ENCODE peak calls at places on chromosomes 16 and 17, in six cellular contexts. One of them, this sample, is unnamed.

GRCh38 chr17:61528171-61528570 is 62.8 kb downstream of the NACA2 start:
- DNase-seq in GM12865: no peak
- DNase-seq in mucosa of descending colon: no peak
- DNase-seq in small intestine: no peak
- DNase-seq in neuronal stem cell: no peak
- DNase-seq in naive thymus-derived CD4-positive, alpha-beta T cell: no peak
- DNase-seq in this sample: no peak

GRCh38 chr16:78902291-78902690 is 698.2 kb downstream of the MAF start:
- DNase-seq in small intestine: no peak
- DNase-seq in naive thymus-derived CD4-positive, alpha-beta T cell: no peak
- DNase-seq in GM12865: no peak
- DNase-seq in neuronal stem cell: no peak
- DNase-seq in mucosa of descending colon: no peak
- DNase-seq in this sample: no peak

GRCh38 chr16:10619271-10619849 is 39.0 kb upstream of the EMP2 start:
- DNase-seq in naive thymus-derived CD4-positive, alpha-beta T cell: no peak
- DNase-seq in neuronal stem cell: no peak
- DNase-seq in GM12865: no peak
- DNase-seq in mucosa of descending colon: peak; percentile 89
- DNase-seq in small intestine: peak; percentile 86
- DNase-seq in this sample: no peak

GRCh38 chr16:75703341-75703740 is 2.1 kb upstream of the DUXB start:
- DNase-seq in mucosa of descending colon: no peak
- DNase-seq in small intestine: no peak
- DNase-seq in neuronal stem cell: no peak
- DNase-seq in naive thymus-derived CD4-positive, alpha-beta T cell: no peak
- DNase-seq in GM12865: no peak
- DNase-seq in this sample: no peak

GRCh38 chr17:39965017-39965699 is 2.4 kb downstream of the GSDMA start:
- DNase-seq in mucosa of descending colon: no peak
- DNase-seq in small intestine: no peak
- DNase-seq in naive thymus-derived CD4-positive, alpha-beta T cell: no peak
- DNase-seq in neuronal stem cell: no peak
- DNase-seq in GM12865: no peak
- DNase-seq in this sample: no peak

GRCh38 chr17:17781591-17782424 is 55.0 kb downstream of the SREBF1 start:
- DNase-seq in GM12865: no peak
- DNase-seq in neuronal stem cell: peak; percentile 47
- DNase-seq in naive thymus-derived CD4-positive, alpha-beta T cell: no peak
- DNase-seq in mucosa of descending colon: no peak
- DNase-seq in small intestine: peak; percentile 20
- DNase-seq in this sample: no peak

GRCh38 chr17:55641559-55642160 is 81.0 kb downstream of the TMEM100 start:
- DNase-seq in small intestine: peak; percentile 35
- DNase-seq in mucosa of descending colon: no peak
- DNase-seq in neuronal stem cell: no peak
- DNase-seq in naive thymus-derived CD4-positive, alpha-beta T cell: peak; percentile 18
- DNase-seq in GM12865: peak; percentile 78
- DNase-seq in this sample: peak; percentile 39

GRCh38 chr16:1310832-1311200 is 1.4 kb downstream of the UBE2I start:
- DNase-seq in small intestine: no peak
- DNase-seq in mucosa of descending colon: no peak
- DNase-seq in GM12865: peak; percentile 54
- DNase-seq in naive thymus-derived CD4-positive, alpha-beta T cell: peak; percentile 41
- DNase-seq in neuronal stem cell: no peak
- DNase-seq in this sample: peak; percentile 26

GRCh38 chr16:35795361-35796029 is 2336.1 kb downstream of the TP53TG3F start:
- DNase-seq in small intestine: no peak
- DNase-seq in mucosa of descending colon: no peak
- DNase-seq in naive thymus-derived CD4-positive, alpha-beta T cell: no peak
- DNase-seq in GM12865: no peak
- DNase-seq in neuronal stem cell: no peak
- DNase-seq in this sample: no peak

GRCh38 chr17:82302498-82302963 is 14.9 kb downstream of the CD7 start:
- DNase-seq in small intestine: no peak
- DNase-seq in neuronal stem cell: no peak
- DNase-seq in naive thymus-derived CD4-positive, alpha-beta T cell: no peak
- DNase-seq in GM12865: no peak
- DNase-seq in mucosa of descending colon: no peak
- DNase-seq in this sample: no peak

GRCh38 chr17:75454193-75454592 is 2.2 kb upstream of the TMEM94 start:
- DNase-seq in mucosa of descending colon: no peak
- DNase-seq in small intestine: no peak
- DNase-seq in GM12865: peak; percentile 76
- DNase-seq in neuronal stem cell: no peak
- DNase-seq in naive thymus-derived CD4-positive, alpha-beta T cell: no peak
- DNase-seq in this sample: no peak

GRCh38 chr16:89325861-89326471 is 108.5 kb downstream of the ZNF778 start:
- DNase-seq in neuronal stem cell: no peak
- DNase-seq in naive thymus-derived CD4-positive, alpha-beta T cell: no peak
- DNase-seq in GM12865: peak; percentile 66
- DNase-seq in mucosa of descending colon: peak; percentile 50
- DNase-seq in small intestine: peak; percentile 77
- DNase-seq in this sample: no peak

GRCh38 chr17:40452921-40453378 is 9.7 kb downstream of the IGFBP4 start:
- DNase-seq in small intestine: peak; percentile 85
- DNase-seq in neuronal stem cell: no peak
- DNase-seq in naive thymus-derived CD4-positive, alpha-beta T cell: no peak
- DNase-seq in mucosa of descending colon: no peak
- DNase-seq in GM12865: no peak
- DNase-seq in this sample: no peak

GRCh38 chr16:53884748-53885147 is 180.8 kb downstream of the FTO start:
- DNase-seq in small intestine: no peak
- DNase-seq in GM12865: no peak
- DNase-seq in neuronal stem cell: no peak
- DNase-seq in mucosa of descending colon: no peak
- DNase-seq in naive thymus-derived CD4-positive, alpha-beta T cell: no peak
- DNase-seq in this sample: no peak

GRCh38 chr17:21375757-21376584 is at the start of gene KCNJ12:
- DNase-seq in mucosa of descending colon: no peak
- DNase-seq in naive thymus-derived CD4-positive, alpha-beta T cell: no peak
- DNase-seq in GM12865: no peak
- DNase-seq in small intestine: no peak
- DNase-seq in neuronal stem cell: no peak
- DNase-seq in this sample: no peak

GRCh38 chr16:69465083-69465721 is 40.8 kb downstream of the CYB5B start:
- DNase-seq in neuronal stem cell: no peak
- DNase-seq in mucosa of descending colon: no peak
- DNase-seq in GM12865: peak; percentile 52
- DNase-seq in small intestine: peak; percentile 29
- DNase-seq in naive thymus-derived CD4-positive, alpha-beta T cell: peak; percentile 8
- DNase-seq in this sample: no peak

GRCh38 chr16:80039777-80040176 is 439.2 kb upstream of the MAF start:
- DNase-seq in naive thymus-derived CD4-positive, alpha-beta T cell: no peak
- DNase-seq in neuronal stem cell: no peak
- DNase-seq in mucosa of descending colon: no peak
- DNase-seq in small intestine: no peak
- DNase-seq in GM12865: no peak
- DNase-seq in this sample: no peak

GRCh38 chr16:20192801-20193200 is 119.1 kb upstream of the GPR139 start:
- DNase-seq in neuronal stem cell: no peak
- DNase-seq in mucosa of descending colon: no peak
- DNase-seq in GM12865: no peak
- DNase-seq in small intestine: no peak
- DNase-seq in naive thymus-derived CD4-positive, alpha-beta T cell: no peak
- DNase-seq in this sample: no peak

GRCh38 chr16:67459858-67460144 is 21.2 kb downstream of the ATP6V0D1 start:
- DNase-seq in naive thymus-derived CD4-positive, alpha-beta T cell: no peak
- DNase-seq in mucosa of descending colon: no peak
- DNase-seq in GM12865: no peak
- DNase-seq in neuronal stem cell: no peak
- DNase-seq in small intestine: no peak
- DNase-seq in this sample: no peak

GRCh38 chr16:49127103-49127502 is 154.5 kb downstream of the CBLN1 start:
- DNase-seq in neuronal stem cell: peak; percentile 46
- DNase-seq in GM12865: peak; percentile 15
- DNase-seq in naive thymus-derived CD4-positive, alpha-beta T cell: no peak
- DNase-seq in mucosa of descending colon: no peak
- DNase-seq in small intestine: no peak
- DNase-seq in this sample: peak; percentile 37

GRCh38 chr16:50985733-50986132 is 165.3 kb downstream of the SALL1 start:
- DNase-seq in GM12865: no peak
- DNase-seq in neuronal stem cell: no peak
- DNase-seq in small intestine: no peak
- DNase-seq in mucosa of descending colon: no peak
- DNase-seq in naive thymus-derived CD4-positive, alpha-beta T cell: no peak
- DNase-seq in this sample: no peak

GRCh38 chr16:52976539-52977167 is 76.0 kb downstream of the CHD9NB start:
- DNase-seq in GM12865: peak; percentile 44
- DNase-seq in naive thymus-derived CD4-positive, alpha-beta T cell: no peak
- DNase-seq in small intestine: peak; percentile 31
- DNase-seq in neuronal stem cell: no peak
- DNase-seq in mucosa of descending colon: no peak
- DNase-seq in this sample: peak; percentile 36

GRCh38 chr16:50458694-50459271 is 89.4 kb upstream of the NKD1 start:
- DNase-seq in GM12865: no peak
- DNase-seq in naive thymus-derived CD4-positive, alpha-beta T cell: no peak
- DNase-seq in neuronal stem cell: no peak
- DNase-seq in mucosa of descending colon: no peak
- DNase-seq in small intestine: no peak
- DNase-seq in this sample: no peak

GRCh38 chr16:84190731-84191388 is at the start of gene ADAD2:
- DNase-seq in naive thymus-derived CD4-positive, alpha-beta T cell: no peak
- DNase-seq in neuronal stem cell: no peak
- DNase-seq in GM12865: no peak
- DNase-seq in mucosa of descending colon: no peak
- DNase-seq in small intestine: no peak
- DNase-seq in this sample: no peak

GRCh38 chr17:47839071-47839470 is 2.0 kb downstream of the SCRN2 start:
- DNase-seq in mucosa of descending colon: no peak
- DNase-seq in GM12865: no peak
- DNase-seq in naive thymus-derived CD4-positive, alpha-beta T cell: no peak
- DNase-seq in small intestine: no peak
- DNase-seq in neuronal stem cell: no peak
- DNase-seq in this sample: no peak

GRCh38 chr16:11391576-11391975 is 46.3 kb downstream of the RMI2 start:
- DNase-seq in mucosa of descending colon: no peak
- DNase-seq in GM12865: no peak
- DNase-seq in small intestine: no peak
- DNase-seq in naive thymus-derived CD4-positive, alpha-beta T cell: no peak
- DNase-seq in neuronal stem cell: no peak
- DNase-seq in this sample: no peak

GRCh38 chr16:6897910-6898475 is 434.7 kb upstream of the RBFOX1 start:
- DNase-seq in small intestine: no peak
- DNase-seq in neuronal stem cell: no peak
- DNase-seq in GM12865: no peak
- DNase-seq in mucosa of descending colon: no peak
- DNase-seq in naive thymus-derived CD4-positive, alpha-beta T cell: no peak
- DNase-seq in this sample: no peak

GRCh38 chr17:13885953-13886889 is 183.1 kb upstream of the COX10 start:
- DNase-seq in naive thymus-derived CD4-positive, alpha-beta T cell: no peak
- DNase-seq in GM12865: no peak
- DNase-seq in small intestine: no peak
- DNase-seq in neuronal stem cell: no peak
- DNase-seq in mucosa of descending colon: no peak
- DNase-seq in this sample: no peak

GRCh38 chr16:13829712-13830304 is 90.1 kb upstream of the ERCC4 start:
- DNase-seq in naive thymus-derived CD4-positive, alpha-beta T cell: no peak
- DNase-seq in neuronal stem cell: no peak
- DNase-seq in mucosa of descending colon: no peak
- DNase-seq in GM12865: no peak
- DNase-seq in small intestine: no peak
- DNase-seq in this sample: no peak

DNA sequence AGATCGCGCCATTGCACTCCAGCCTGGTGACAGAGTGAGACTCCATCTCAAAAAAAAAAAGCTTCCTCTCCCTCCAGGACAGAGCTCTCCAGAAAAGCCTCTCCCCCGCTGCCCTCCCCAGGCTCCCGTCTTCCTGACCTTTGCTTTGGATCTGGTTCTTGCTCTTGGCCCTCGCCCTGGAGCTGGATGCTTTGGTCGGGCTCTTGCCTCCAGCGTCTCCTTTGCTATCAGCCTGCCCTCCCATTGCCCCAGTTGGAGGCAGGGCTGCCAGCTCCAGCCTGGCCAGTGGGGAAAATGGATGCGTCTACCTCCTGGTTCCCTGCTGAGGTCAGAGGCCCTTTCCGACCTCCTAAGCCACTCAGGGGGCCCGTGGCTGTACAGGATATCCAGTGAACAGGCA is 35.9 kb downstream of the TRARG1 start:
- DNase-seq in naive thymus-derived CD4-positive, alpha-beta T cell: no peak
- DNase-seq in GM12865: no peak
- DNase-seq in neuronal stem cell: no peak
- DNase-seq in mucosa of descending colon: no peak
- DNase-seq in small intestine: no peak
- DNase-seq in this sample: no peak
- H3K4me3 ChIP-seq in naive thymus-derived CD4-positive, alpha-beta T cell: no peak overlapping the region
- H3K4me3 ChIP-seq in GM12865: no peak overlapping the region
- H3K4me3 ChIP-seq in neuronal stem cell: no peak overlapping the region
- H3K4me3 ChIP-seq in mucosa of descending colon: no peak overlapping the region
- H3K4me3 ChIP-seq in small intestine: no peak overlapping the region
- H3K4me3 ChIP-seq in this sample: no peak overlapping the region

DNA sequence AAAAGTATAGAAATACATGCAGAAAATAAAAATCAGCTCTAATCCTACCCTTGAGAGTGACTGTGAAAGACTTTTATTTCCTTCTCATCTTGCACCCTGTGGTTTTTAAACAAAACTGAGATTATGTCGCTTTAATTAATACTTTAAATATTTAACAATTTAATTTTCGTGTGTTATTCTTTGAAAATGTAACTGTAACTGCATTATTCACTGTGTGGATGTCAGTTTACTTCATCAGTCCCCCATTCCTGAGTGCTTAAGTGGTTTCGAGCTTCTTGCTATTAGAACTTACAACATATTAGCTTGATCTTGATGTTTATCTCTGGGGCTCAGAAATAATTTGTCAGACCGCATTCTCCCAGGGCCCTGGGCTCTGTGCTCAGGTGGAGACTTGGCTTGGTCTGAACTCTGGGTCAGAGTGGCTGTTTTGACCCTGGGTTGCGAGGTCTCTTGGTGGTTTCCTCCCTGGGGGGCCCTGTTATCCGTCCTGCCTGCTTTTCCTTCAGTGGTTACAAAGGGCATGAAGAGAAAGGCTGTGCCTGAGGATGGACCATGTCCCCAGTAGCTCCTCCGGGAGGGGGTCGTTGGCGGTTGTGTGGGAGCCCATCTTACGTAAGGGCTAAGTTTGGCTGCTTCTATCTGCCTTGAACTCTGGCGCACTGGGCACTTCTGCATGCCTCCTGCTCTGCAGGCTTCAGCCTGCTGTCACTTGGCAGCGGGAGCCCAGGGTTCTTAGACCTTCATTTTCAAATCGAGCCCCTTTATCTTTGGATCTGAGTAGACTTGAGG is 25.7 kb downstream of the AKAP1 start:
- DNase-seq in GM12865: no peak
- DNase-seq in mucosa of descending colon: no peak
- DNase-seq in small intestine: no peak
- DNase-seq in naive thymus-derived CD4-positive, alpha-beta T cell: no peak
- DNase-seq in neuronal stem cell: no peak
- DNase-seq in this sample: no peak
- H3K4me3 ChIP-seq in GM12865: no peak overlapping the region
- H3K4me3 ChIP-seq in mucosa of descending colon: no peak overlapping the region
- H3K4me3 ChIP-seq in small intestine: no peak overlapping the region
- H3K4me3 ChIP-seq in naive thymus-derived CD4-positive, alpha-beta T cell: no peak overlapping the region
- H3K4me3 ChIP-seq in neuronal stem cell: no peak overlapping the region
- H3K4me3 ChIP-seq in this sample: no peak overlapping the region

GRCh38 chr17:44793885-44794698 is 35.3 kb downstream of the ADAM11 start:
- DNase-seq in small intestine: no peak
- DNase-seq in GM12865: no peak
- DNase-seq in neuronal stem cell: no peak
- DNase-seq in mucosa of descending colon: no peak
- DNase-seq in naive thymus-derived CD4-positive, alpha-beta T cell: no peak
- DNase-seq in this sample: no peak
- H3K4me3 ChIP-seq in small intestine: no peak overlapping the region
- H3K4me3 ChIP-seq in GM12865: no peak overlapping the region
- H3K4me3 ChIP-seq in neuronal stem cell: no peak overlapping the region
- H3K4me3 ChIP-seq in mucosa of descending colon: no peak overlapping the region
- H3K4me3 ChIP-seq in naive thymus-derived CD4-positive, alpha-beta T cell: no peak overlapping the region
- H3K4me3 ChIP-seq in this sample: no peak overlapping the region

GRCh38 chr17:38877130-38877851 is 7.4 kb downstream of the LASP1 start:
- DNase-seq in GM12865: peak; percentile 52
- DNase-seq in neuronal stem cell: no peak
- DNase-seq in mucosa of descending colon: peak; percentile 73
- DNase-seq in small intestine: no peak
- DNase-seq in naive thymus-derived CD4-positive, alpha-beta T cell: peak; percentile 67
- DNase-seq in this sample: peak; percentile 87
- H3K4me3 ChIP-seq in GM12865: no peak overlapping the region
- H3K4me3 ChIP-seq in neuronal stem cell: no peak overlapping the region
- H3K4me3 ChIP-seq in mucosa of descending colon: no peak overlapping the region
- H3K4me3 ChIP-seq in small intestine: no peak overlapping the region
- H3K4me3 ChIP-seq in naive thymus-derived CD4-positive, alpha-beta T cell: peak overlapping the region; percentile 34
- H3K4me3 ChIP-seq in this sample: no peak overlapping the region